ENCODE peak calls at places on chromosomes 16 and 17, in five cellular contexts. One of them, this sample, is unnamed.

GRCh38 chr17:13735444-13735843 is 133.7 kb upstream of the HS3ST3A1 start:
- DNase-seq in CD8-positive, alpha-beta T cell: no peak
- DNase-seq in tibial nerve: no peak
- DNase-seq in MM.1S: no peak
- DNase-seq in H9: peak; percentile 64
- DNase-seq in this sample: no peak

GRCh38 chr17:72387969-72388368 is 267.1 kb downstream of the SOX9 start:
- DNase-seq in CD8-positive, alpha-beta T cell: no peak
- DNase-seq in tibial nerve: no peak
- DNase-seq in MM.1S: no peak
- DNase-seq in H9: no peak
- DNase-seq in this sample: no peak

GRCh38 chr17:76492989-76493501 is 8.2 kb downstream of the RHBDF2 start:
- DNase-seq in CD8-positive, alpha-beta T cell: peak; percentile 19
- DNase-seq in tibial nerve: no peak
- DNase-seq in MM.1S: peak; percentile 81
- DNase-seq in H9: no peak
- DNase-seq in this sample: peak; percentile 71

GRCh38 chr17:44599298-44600175 is 42.3 kb downstream of the FZD2 start:
- DNase-seq in CD8-positive, alpha-beta T cell: no peak
- DNase-seq in tibial nerve: peak; percentile 38
- DNase-seq in MM.1S: no peak
- DNase-seq in H9: peak; percentile 59
- DNase-seq in this sample: peak; percentile 69

GRCh38 chr16:55508941-55509920 is at the start of gene LPCAT2:
- DNase-seq in CD8-positive, alpha-beta T cell: no peak
- DNase-seq in tibial nerve: peak; percentile 83
- DNase-seq in MM.1S: peak; percentile 66
- DNase-seq in H9: peak; percentile 93
- DNase-seq in this sample: peak; percentile 89

GRCh38 chr17:68498479-68499326 is 13.5 kb upstream of the PRKAR1A start:
- DNase-seq in CD8-positive, alpha-beta T cell: no peak
- DNase-seq in tibial nerve: no peak
- DNase-seq in MM.1S: no peak
- DNase-seq in H9: no peak
- DNase-seq in this sample: no peak

GRCh38 chr16:63361032-63361624 is 1324.9 kb upstream of the CDH8 start:
- DNase-seq in CD8-positive, alpha-beta T cell: no peak
- DNase-seq in tibial nerve: no peak
- DNase-seq in MM.1S: peak; percentile 74
- DNase-seq in H9: no peak
- DNase-seq in this sample: no peak

GRCh38 chr17:68457168-68457538 is at the start of gene WIPI1:
- DNase-seq in CD8-positive, alpha-beta T cell: no peak
- DNase-seq in tibial nerve: peak; percentile 26
- DNase-seq in MM.1S: peak; percentile 66
- DNase-seq in H9: no peak
- DNase-seq in this sample: peak; percentile 66

GRCh38 chr17:49597438-49597837 is 21.8 kb downstream of the NXPH3 start:
- DNase-seq in CD8-positive, alpha-beta T cell: no peak
- DNase-seq in tibial nerve: no peak
- DNase-seq in MM.1S: no peak
- DNase-seq in H9: no peak
- DNase-seq in this sample: no peak

GRCh38 chr17:75094871-75095399 is 7.2 kb downstream of the SLC16A5 start:
- DNase-seq in CD8-positive, alpha-beta T cell: no peak
- DNase-seq in tibial nerve: no peak
- DNase-seq in MM.1S: no peak
- DNase-seq in H9: no peak
- DNase-seq in this sample: no peak

GRCh38 chr16:29316673-29317237 is 89.8 kb downstream of the NPIPB11 start:
- DNase-seq in CD8-positive, alpha-beta T cell: no peak
- DNase-seq in tibial nerve: no peak
- DNase-seq in MM.1S: no peak
- DNase-seq in H9: no peak
- DNase-seq in this sample: no peak

GRCh38 chr16:53768593-53768992 is 64.6 kb downstream of the FTO start:
- DNase-seq in CD8-positive, alpha-beta T cell: no peak
- DNase-seq in tibial nerve: no peak
- DNase-seq in MM.1S: no peak
- DNase-seq in H9: no peak
- DNase-seq in this sample: peak; percentile 37

GRCh38 chr16:18792836-18793433 is 2.8 kb upstream of the RPS15A start:
- DNase-seq in CD8-positive, alpha-beta T cell: no peak
- DNase-seq in tibial nerve: no peak
- DNase-seq in MM.1S: no peak
- DNase-seq in H9: no peak
- DNase-seq in this sample: no peak

GRCh38 chr16:61926766-61927165 is 109.5 kb downstream of the CDH8 start:
- DNase-seq in CD8-positive, alpha-beta T cell: no peak
- DNase-seq in tibial nerve: no peak
- DNase-seq in MM.1S: no peak
- DNase-seq in H9: no peak
- DNase-seq in this sample: no peak

GRCh38 chr17:80751070-80751459 is 206.4 kb downstream of the RPTOR start:
- DNase-seq in CD8-positive, alpha-beta T cell: no peak
- DNase-seq in tibial nerve: no peak
- DNase-seq in MM.1S: no peak
- DNase-seq in H9: no peak
- DNase-seq in this sample: no peak

GRCh38 chr17:27319536-27320221 is 25.8 kb downstream of the WSB1 start:
- DNase-seq in CD8-positive, alpha-beta T cell: no peak
- DNase-seq in tibial nerve: no peak
- DNase-seq in MM.1S: no peak
- DNase-seq in H9: peak; percentile 28
- DNase-seq in this sample: peak; percentile 74

GRCh38 chr16:27109666-27110523 is 43.2 kb downstream of the C16orf82 start:
- DNase-seq in CD8-positive, alpha-beta T cell: peak; percentile 67
- DNase-seq in tibial nerve: peak; percentile 59
- DNase-seq in MM.1S: peak; percentile 59
- DNase-seq in H9: peak; percentile 90
- DNase-seq in this sample: peak; percentile 58

GRCh38 chr16:4048481-4048880 is 67.8 kb downstream of the ADCY9 start:
- DNase-seq in CD8-positive, alpha-beta T cell: no peak
- DNase-seq in tibial nerve: no peak
- DNase-seq in MM.1S: no peak
- DNase-seq in H9: no peak
- DNase-seq in this sample: no peak

GRCh38 chr16:69796285-69797118 is 34.4 kb downstream of the WWP2 start:
- DNase-seq in CD8-positive, alpha-beta T cell: no peak
- DNase-seq in tibial nerve: no peak
- DNase-seq in MM.1S: peak; percentile 62
- DNase-seq in H9: peak; percentile 54
- DNase-seq in this sample: peak; percentile 38

GRCh38 chr17:6463616-6464445 is 19.6 kb downstream of the PIMREG start:
- DNase-seq in CD8-positive, alpha-beta T cell: no peak
- DNase-seq in tibial nerve: no peak
- DNase-seq in MM.1S: no peak
- DNase-seq in H9: no peak
- DNase-seq in this sample: no peak

GRCh38 chr16:25192096-25192495 is 24.7 kb upstream of the AQP8 start:
- DNase-seq in CD8-positive, alpha-beta T cell: no peak
- DNase-seq in tibial nerve: no peak
- DNase-seq in MM.1S: no peak
- DNase-seq in H9: no peak
- DNase-seq in this sample: no peak

GRCh38 chr16:70520612-70521297 is 2.6 kb downstream of the COG4 start:
- DNase-seq in CD8-positive, alpha-beta T cell: no peak
- DNase-seq in tibial nerve: no peak
- DNase-seq in MM.1S: no peak
- DNase-seq in H9: no peak
- DNase-seq in this sample: no peak

GRCh38 chr16:87832759-87833502 is 36.4 kb downstream of the SLC7A5 start:
- DNase-seq in CD8-positive, alpha-beta T cell: no peak
- DNase-seq in tibial nerve: no peak
- DNase-seq in MM.1S: no peak
- DNase-seq in H9: no peak
- DNase-seq in this sample: no peak

GRCh38 chr17:8144401-8145295 is 7.6 kb downstream of the PER1 start:
- DNase-seq in CD8-positive, alpha-beta T cell: no peak
- DNase-seq in tibial nerve: no peak
- DNase-seq in MM.1S: no peak
- DNase-seq in H9: no peak
- DNase-seq in this sample: no peak

GRCh38 chr17:13337864-13338371 is 263.8 kb downstream of the HS3ST3A1 start:
- DNase-seq in CD8-positive, alpha-beta T cell: no peak
- DNase-seq in tibial nerve: no peak
- DNase-seq in MM.1S: peak; percentile 49
- DNase-seq in H9: no peak
- DNase-seq in this sample: no peak

GRCh38 chr16:11482946-11483748 is 103.6 kb downstream of the LITAF start:
- DNase-seq in CD8-positive, alpha-beta T cell: no peak
- DNase-seq in tibial nerve: no peak
- DNase-seq in MM.1S: no peak
- DNase-seq in H9: no peak
- DNase-seq in this sample: no peak

GRCh38 chr16:14436410-14436955 is 193.6 kb downstream of the PARN start:
- DNase-seq in CD8-positive, alpha-beta T cell: peak; percentile 4
- DNase-seq in tibial nerve: no peak
- DNase-seq in MM.1S: no peak
- DNase-seq in H9: no peak
- DNase-seq in this sample: no peak

GRCh38 chr17:82458885-82459424 is 414 bp downstream of the NARF start:
- DNase-seq in CD8-positive, alpha-beta T cell: no peak
- DNase-seq in tibial nerve: no peak
- DNase-seq in MM.1S: peak; percentile 21
- DNase-seq in H9: no peak
- DNase-seq in this sample: no peak

GRCh38 chr16:48503779-48504178 is 106.2 kb downstream of the N4BP1 start:
- DNase-seq in CD8-positive, alpha-beta T cell: no peak
- DNase-seq in tibial nerve: peak; percentile 77
- DNase-seq in MM.1S: no peak
- DNase-seq in H9: no peak
- DNase-seq in this sample: peak; percentile 38

GRCh38 chr16:75227361-75228142 is 8.8 kb downstream of the CTRB1 start:
- DNase-seq in CD8-positive, alpha-beta T cell: no peak
- DNase-seq in tibial nerve: no peak
- DNase-seq in MM.1S: no peak
- DNase-seq in H9: no peak
- DNase-seq in this sample: no peak

GRCh38 chr16:84599528-84600202 is 18.2 kb downstream of the COTL1 start:
- DNase-seq in CD8-positive, alpha-beta T cell: no peak
- DNase-seq in tibial nerve: no peak
- DNase-seq in MM.1S: no peak
- DNase-seq in H9: peak; percentile 89
- DNase-seq in this sample: peak; percentile 64

GRCh38 chr16:23389201-23389600 is 63.8 kb downstream of the COG7 start:
- DNase-seq in CD8-positive, alpha-beta T cell: no peak
- DNase-seq in tibial nerve: no peak
- DNase-seq in MM.1S: no peak
- DNase-seq in H9: no peak
- DNase-seq in this sample: no peak

GRCh38 chr16:23394141-23394540 is 58.8 kb downstream of the COG7 start:
- DNase-seq in CD8-positive, alpha-beta T cell: no peak
- DNase-seq in tibial nerve: no peak
- DNase-seq in MM.1S: no peak
- DNase-seq in H9: no peak
- DNase-seq in this sample: no peak

GRCh38 chr16:23388786-23389185 is 64.2 kb downstream of the COG7 start:
- DNase-seq in CD8-positive, alpha-beta T cell: no peak
- DNase-seq in tibial nerve: no peak
- DNase-seq in MM.1S: no peak
- DNase-seq in H9: no peak
- DNase-seq in this sample: no peak

GRCh38 chr16:23391381-23392222 is 61.4 kb downstream of the COG7 start:
- DNase-seq in CD8-positive, alpha-beta T cell: no peak
- DNase-seq in tibial nerve: no peak
- DNase-seq in MM.1S: no peak
- DNase-seq in H9: no peak
- DNase-seq in this sample: peak; percentile 65

DNA sequence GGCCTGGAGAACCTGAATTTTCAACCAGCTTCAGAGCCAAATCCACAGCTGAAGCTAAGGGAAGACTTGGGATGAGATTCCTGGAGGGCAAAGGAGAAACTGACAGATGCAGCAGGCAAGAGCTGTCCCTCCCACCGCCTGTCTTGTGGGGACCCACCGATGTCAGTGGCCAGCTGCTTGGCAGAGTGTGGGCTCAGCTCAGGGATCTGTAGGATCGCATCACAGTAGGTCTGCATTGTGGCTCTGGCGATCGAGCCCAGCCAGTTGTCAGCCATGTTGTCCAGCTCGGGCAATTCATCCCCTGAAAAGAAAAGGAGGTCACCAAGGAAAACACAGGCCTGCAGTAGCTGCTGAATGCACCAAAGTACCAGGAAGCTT is 60.8 kb downstream of the COG7 start:
- DNase-seq in CD8-positive, alpha-beta T cell: no peak
- DNase-seq in tibial nerve: no peak
- DNase-seq in MM.1S: no peak
- DNase-seq in H9: no peak
- DNase-seq in this sample: no peak
- H3K27ac ChIP-seq in CD8-positive, alpha-beta T cell: no peak overlapping the region
- H3K27ac ChIP-seq in tibial nerve: no peak overlapping the region
- H3K27ac ChIP-seq in MM.1S: no peak overlapping the region
- H3K27ac ChIP-seq in H9: no peak overlapping the region
- H3K27ac ChIP-seq in this sample: no peak overlapping the region

GRCh38 chr16:49837673-49838360 is 18.1 kb downstream of the ZNF423 start:
- DNase-seq in CD8-positive, alpha-beta T cell: no peak
- DNase-seq in tibial nerve: no peak
- DNase-seq in MM.1S: no peak
- DNase-seq in H9: no peak
- DNase-seq in this sample: no peak
- H3K4me1 ChIP-seq in CD8-positive, alpha-beta T cell: no peaks in the 10 kb centered on the region
- H3K4me1 ChIP-seq in tibial nerve: peaks cover 75% of the 10 kb centered on the region
- H3K4me1 ChIP-seq in MM.1S: no peaks in the 10 kb centered on the region
- H3K4me1 ChIP-seq in H9: peaks cover 10% of the 10 kb centered on the region
- H3K4me1 ChIP-seq in this sample: peaks cover 22% of the 10 kb centered on the region

DNA sequence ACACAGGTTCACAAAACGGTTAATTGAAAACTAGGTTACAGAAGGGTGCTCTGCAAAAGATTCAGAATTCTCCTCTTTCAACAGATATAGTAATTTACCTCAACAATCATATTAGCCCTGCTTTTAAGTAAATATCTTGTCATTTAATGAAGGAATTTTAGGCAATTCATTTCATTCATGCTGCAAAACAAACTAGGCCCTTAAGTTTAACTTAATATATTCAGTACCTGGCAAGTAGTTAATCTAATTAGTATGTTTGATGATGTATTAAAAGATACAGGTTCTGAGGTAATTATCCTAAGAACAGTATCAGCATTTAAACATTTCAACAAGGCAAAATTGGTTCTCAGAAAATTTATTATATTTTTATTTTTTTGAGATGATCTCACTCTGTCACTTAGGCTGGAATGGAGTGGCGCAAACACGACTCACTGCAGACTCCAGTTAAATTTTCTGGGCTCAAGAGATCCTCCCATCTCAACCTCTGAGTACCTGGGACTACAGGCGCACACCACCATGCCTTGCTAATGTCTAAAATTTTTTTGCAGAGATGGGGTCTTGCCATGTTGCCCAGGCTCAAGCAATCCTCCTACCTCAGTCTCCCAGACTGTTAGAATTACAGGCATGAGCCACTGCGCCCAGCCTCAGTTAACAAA is 44.9 kb downstream of the SMURF2 start:
- DNase-seq in CD8-positive, alpha-beta T cell: no peak
- DNase-seq in tibial nerve: no peak
- DNase-seq in MM.1S: no peak
- DNase-seq in H9: no peak
- DNase-seq in this sample: no peak
- TF ChIP-seq CTCF in CD8-positive, alpha-beta T cell: no peak
- TF ChIP-seq CTCF in tibial nerve: no peak
- TF ChIP-seq CTCF in MM.1S: no peak
- TF ChIP-seq CTCF in H9: no peak
- TF ChIP-seq CTCF in this sample: no peak

GRCh38 chr17:48375356-48375755 is 54.7 kb downstream of the SKAP1 start:
- DNase-seq in CD8-positive, alpha-beta T cell: no peak
- DNase-seq in tibial nerve: no peak
- DNase-seq in MM.1S: no peak
- DNase-seq in H9: no peak
- DNase-seq in this sample: no peak
- H3K27ac ChIP-seq in CD8-positive, alpha-beta T cell: no peak overlapping the region
- H3K27ac ChIP-seq in tibial nerve: no peak overlapping the region
- H3K27ac ChIP-seq in MM.1S: no peak overlapping the region
- H3K27ac ChIP-seq in H9: no peak overlapping the region
- H3K27ac ChIP-seq in this sample: no peak overlapping the region

This sample was measured in lung.